ENCODE peak calls at places on chromosomes 3 and 15, in six cellular contexts. P is NCI-H1417, E is PC-9, S is iPS-NIHi11, H is progenitor cell of endocrine pancreas, X is NCI-H1092 treated with DMSO at 0.1 percent for 48 hours. R is an unnamed sample.
A peak's percentile ranks its signal among the peaks of the same experiment; 100 is the strongest.

GRCh38 chr15:74396445-74397238 is 29.2 kb upstream of the CYP11A1 start:
- DNase-seq in P (no peak), E (peak; percentile 84), S (no peak), H (no peak), X (no peak), R (no peak)

GRCh38 chr3:42666577-42666998 is 13.1 kb downstream of the ZBTB47 start:
- DNase-seq in P (no peak), E (no peak), S (no peak), H (peak; percentile 4), X (no peak), R (no peak)

GRCh38 chr3:114809668-114810413 is 337.2 kb downstream of the ZBTB20 start:
- DNase-seq in P (no peak), E (no peak), S (no peak), H (no peak), X (no peak), R (no peak)

GRCh38 chr15:49521802-49522201 is 98.8 kb downstream of the FGF7 start:
- DNase-seq in P (no peak), E (no peak), S (peak; percentile 6), H (no peak), X (no peak), R (no peak)

GRCh38 chr3:16309558-16309957 is 44.5 kb downstream of the OXNAD1 start:
- DNase-seq in P (no peak), E (peak; percentile 22), S (peak; percentile 37), H (no peak), X (no peak), R (no peak)

GRCh38 chr3:55500555-55501340 is 13.6 kb upstream of the WNT5A start:
- DNase-seq in P (no peak), E (no peak), S (no peak), H (no peak), X (no peak), R (no peak)

GRCh38 chr3:37540786-37541185 is 320.9 kb upstream of the CTDSPL start:
- DNase-seq in P (no peak), E (no peak), S (no peak), H (no peak), X (no peak), R (no peak)

GRCh38 chr15:90482124-90483011 is 47.4 kb upstream of the CRTC3 start:
- DNase-seq in P (peak; percentile 16), E (peak; percentile 24), S (peak; percentile 18), H (peak; percentile 22), X (peak; percentile 24), R (peak; percentile 50)

GRCh38 chr15:44727462-44728231 is 8.7 kb upstream of the TRIM69 start:
- DNase-seq in P (no peak), E (no peak), S (no peak), H (no peak), X (no peak), R (no peak)

GRCh38 chr3:183884097-183884436 is 613 bp downstream of the PARL start:
- DNase-seq in P (no peak), E (no peak), S (no peak), H (no peak), X (no peak), R (no peak)

GRCh38 chr15:78040653-78041244 is 36.8 kb downstream of the TBC1D2B start:
- DNase-seq in P (no peak), E (no peak), S (no peak), H (no peak), X (no peak), R (no peak)

GRCh38 chr3:30161370-30161769 is 445.0 kb upstream of the TGFBR2 start:
- DNase-seq in P (no peak), E (no peak), S (no peak), H (no peak), X (no peak), R (no peak)

GRCh38 chr3:54951405-54951804 is 23.5 kb upstream of the LRTM1 start:
- DNase-seq in P (no peak), E (peak; percentile 42), S (peak; percentile 64), H (peak; percentile 47), X (peak; percentile 24), R (peak; percentile 40)

GRCh38 chr15:37134699-37135131 is 34.4 kb upstream of the MEIS2 start:
- DNase-seq in P (peak; percentile 29), E (no peak), S (peak; percentile 50), H (no peak), X (no peak), R (no peak)

GRCh38 chr3:154235330-154235729 is 89.0 kb downstream of the DHX36 start:
- DNase-seq in P (no peak), E (no peak), S (no peak), H (no peak), X (no peak), R (no peak)

GRCh38 chr3:39960515-39961403 is 151.3 kb downstream of the MYRIP start:
- DNase-seq in P (peak; percentile 2), E (no peak), S (no peak), H (no peak), X (no peak), R (no peak)

GRCh38 chr15:48604567-48604966 is 40.9 kb downstream of the FBN1 start:
- DNase-seq in P (no peak), E (no peak), S (no peak), H (no peak), X (no peak), R (no peak)

GRCh38 chr15:70241561-70242320 is 144.0 kb upstream of the TLE3 start:
- DNase-seq in P (no peak), E (peak; percentile 38), S (no peak), H (no peak), X (no peak), R (no peak)

GRCh38 chr15:90364251-90364650 is 12.2 kb downstream of the ZNF774 start:
- DNase-seq in P (no peak), E (peak; percentile 27), S (no peak), H (no peak), X (no peak), R (no peak)

GRCh38 chr3:158097571-158098553 is 8.4 kb downstream of the SHOX2 start:
- DNase-seq in P (peak; percentile 62), E (peak; percentile 89), S (peak; percentile 93), H (peak; percentile 86), X (peak; percentile 82), R (peak; percentile 88)

GRCh38 chr3:45687828-45688193 is 1.4 kb upstream of the SACM1L start:
- DNase-seq in P (no peak), E (no peak), S (no peak), H (no peak), X (no peak), R (no peak)

GRCh38 chr15:61749169-61749568 is 311.1 kb downstream of the VPS13C start:
- DNase-seq in P (no peak), E (no peak), S (no peak), H (no peak), X (no peak), R (no peak)

GRCh38 chr3:134057006-134057832 is 27.5 kb upstream of the SLCO2A1 start:
- DNase-seq in P (no peak), E (no peak), S (no peak), H (no peak), X (no peak), R (no peak)

GRCh38 chr15:28260722-28261121 is 61.3 kb downstream of the HERC2 start:
- DNase-seq in P (no peak), E (no peak), S (peak; percentile 63), H (no peak), X (no peak), R (no peak)

GRCh38 chr15:88621789-88622604 is 857 bp downstream of the AEN start:
- DNase-seq in P (no peak), E (no peak), S (no peak), H (no peak), X (no peak), R (no peak)

GRCh38 chr3:173397161-173398110 is at the start of gene NLGN1:
- DNase-seq in P (peak; percentile 49), E (peak; percentile 59), S (peak; percentile 69), H (peak; percentile 38), X (peak; percentile 77), R (peak; percentile 94)

GRCh38 chr3:112391648-112392047 is 58.7 kb downstream of the CD200 start:
- DNase-seq in P (no peak), E (no peak), S (no peak), H (no peak), X (no peak), R (no peak)

GRCh38 chr15:74345051-74345450 is 22.4 kb downstream of the CYP11A1 start:
- DNase-seq in P (no peak), E (no peak), S (no peak), H (no peak), X (no peak), R (no peak)

GRCh38 chr15:80234883-80235282 is 17.1 kb downstream of the CTXND1 start:
- DNase-seq in P (no peak), E (peak; percentile 12), S (peak; percentile 66), H (no peak), X (no peak), R (no peak)

GRCh38 chr3:16124636-16125035 is 49.8 kb upstream of the GALNT15 start:
- DNase-seq in P (no peak), E (no peak), S (no peak), H (no peak), X (no peak), R (no peak)

R was measured in retina.